ENCODE peak calls at places on chromosomes 7 and 10, in four cellular contexts. N, E, G and W are unnamed samples.
A peak's percentile ranks its signal among the peaks of the same experiment; 100 is the strongest.

GRCh38 chr7:54249686-54250085 is 292.5 kb upstream of the VSTM2A start:
- DNase-seq in N (no peak), E (no peak), G (no peak), W (no peak)

GRCh38 chr7:23687011-23687410 is 7.0 kb downstream of the FAM221A start:
- DNase-seq in E (no peak), N (no peak), G (no peak), W (no peak)

GRCh38 chr10:30980951-30981616 is 50.6 kb downstream of the ZNF438 start:
- DNase-seq in E (no peak), N (no peak), G (no peak), W (no peak)

GRCh38 chr7:124989911-124990310 is 60.3 kb upstream of the POT1 start:
- DNase-seq in E (no peak), G (no peak), N (no peak), W (no peak)

GRCh38 chr10:119634219-119634544 is 17.0 kb upstream of the BAG3 start:
- DNase-seq in E (no peak), N (no peak), G (no peak), W (no peak)

GRCh38 chr7:48101880-48102448 is 12.9 kb downstream of the UPP1 start:
- DNase-seq in E (peak; percentile 29), G (no peak), N (no peak), W (no peak)

GRCh38 chr10:7406712-7407333 is 4.0 kb downstream of the SFMBT2 start:
- DNase-seq in N (no peak), G (no peak), E (no peak), W (no peak)

GRCh38 chr10:79162861-79163662 is 94.3 kb downstream of the ZMIZ1 start:
- DNase-seq in N (no peak), G (no peak), E (no peak), W (no peak)

GRCh38 chr7:64736575-64736974 is 57.7 kb upstream of the ZNF138 start:
- DNase-seq in E (no peak), N (no peak), G (no peak), W (no peak)

GRCh38 chr7:98283127-98283886 is 1.8 kb downstream of the BRI3 start:
- DNase-seq in N (no peak), G (no peak), E (no peak), W (no peak)

GRCh38 chr10:77220150-77220549 is 417.5 kb downstream of the KCNMA1 start:
- DNase-seq in G (no peak), E (no peak), N (no peak), W (no peak)

GRCh38 chr7:2927592-2927991 is 83.5 kb upstream of the GNA12 start:
- DNase-seq in G (no peak), N (no peak), E (no peak), W (no peak)

GRCh38 chr7:32515890-32516550 is 20.7 kb downstream of the AVL9 start:
- DNase-seq in G (no peak), N (no peak), E (peak; percentile 92), W (no peak)

GRCh38 chr10:26214538-26215461 is 1.8 kb upstream of the GAD2 start:
- DNase-seq in G (no peak), N (no peak), E (no peak), W (no peak)
- H3K4me3 ChIP-seq in G (peak overlapping the region; percentile 46), N (no peak overlapping the region), E (no peak overlapping the region), W (peak overlapping the region; percentile 40)

GRCh38 chr7:128936798-128937197 is 929 bp upstream of the IRF5 start:
- DNase-seq in G (no peak), N (no peak), E (no peak), W (no peak)

GRCh38 chr7:128932862-128933821 is 4.6 kb upstream of the IRF5 start:
- DNase-seq in E (no peak), G (no peak), N (peak; percentile 71), W (no peak)

GRCh38 chr7:128931965-128932861 is 5.5 kb upstream of the IRF5 start:
- DNase-seq in N (no peak), E (no peak), G (no peak), W (no peak)

GRCh38 chr7:128937271-128937646 is 468 bp upstream of the IRF5 start:
- DNase-seq in G (no peak), N (no peak), E (no peak), W (no peak)

DNA sequence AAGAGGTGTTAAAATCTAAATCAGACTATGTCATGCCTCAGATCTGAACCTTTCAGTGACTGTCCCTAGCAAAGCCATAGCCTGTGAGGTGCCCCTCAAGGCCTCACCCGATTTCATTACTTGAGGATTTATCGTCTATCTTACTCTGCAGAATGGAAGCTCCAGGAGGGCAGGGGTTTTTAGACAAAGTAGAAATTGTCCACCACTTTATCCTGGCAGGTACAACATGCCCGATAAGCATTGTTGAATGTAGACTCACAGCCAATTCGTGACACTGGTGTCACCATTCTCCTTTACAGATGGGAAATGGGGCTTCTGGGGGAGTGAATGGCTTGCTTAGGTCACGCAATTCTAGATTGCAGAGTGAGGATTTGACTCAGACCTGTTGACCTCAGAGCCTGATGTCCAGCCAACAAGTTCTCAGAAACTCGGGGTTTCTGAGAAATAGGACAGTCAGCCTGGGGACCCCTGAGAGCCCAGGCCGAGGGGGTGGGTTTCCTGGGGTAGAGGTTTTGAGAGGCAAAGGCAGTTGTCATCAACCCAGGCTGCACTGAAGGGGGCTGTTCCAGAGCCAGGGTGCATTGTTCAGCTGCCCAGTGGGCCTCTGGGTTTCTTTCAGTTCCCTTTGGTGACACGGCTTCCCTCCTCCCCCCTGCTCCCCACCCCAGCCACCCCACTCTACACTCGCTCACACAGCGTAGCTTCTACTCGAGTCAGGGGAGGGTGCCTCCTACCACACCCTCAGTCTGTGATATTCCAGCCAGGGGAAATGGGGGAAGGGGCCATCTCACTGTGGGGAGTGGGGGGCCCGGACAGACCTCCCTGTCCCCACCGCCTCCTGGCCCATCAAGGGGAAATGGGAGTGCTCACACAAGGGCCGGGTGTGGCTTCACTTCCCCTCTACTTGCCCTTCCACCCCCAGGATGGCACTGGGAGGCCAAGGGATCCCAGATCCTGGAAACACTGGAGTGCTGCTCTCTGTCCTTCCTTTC is 3.1 kb upstream of the IRF5 start:
- DNase-seq in N (peak; percentile 66), G (no peak), E (no peak), W (no peak)
- TF ChIP-seq SUZ12 in N (no peak), G (no peak), E (no peak), W (no peak)

GRCh38 chr7:16465469-16466086 is at the start of gene SOSTDC1:
- DNase-seq in E (no peak), G (peak; percentile 9), N (no peak), W (peak; percentile 30)
- H3K4me3 ChIP-seq in E (no peak within 1 kb of the TSS), G (no peak within 1 kb of the TSS), N (no peak within 1 kb of the TSS), W (no peak within 1 kb of the TSS)

GRCh38 chr7:93198472-93198871 is 27.8 kb downstream of the HEPACAM2 start:
- DNase-seq in N (no peak), G (no peak), E (no peak), W (no peak)

GRCh38 chr7:93205046-93205445 is 21.2 kb downstream of the HEPACAM2 start:
- DNase-seq in N (no peak), E (no peak), G (no peak), W (no peak)

GRCh38 chr7:93202594-93203273 is 23.5 kb downstream of the HEPACAM2 start:
- DNase-seq in E (no peak), N (no peak), G (no peak), W (no peak)

GRCh38 chr7:93203496-93203895 is 22.8 kb downstream of the HEPACAM2 start:
- DNase-seq in G (no peak), E (no peak), N (no peak), W (no peak)
- TF ChIP-seq SUZ12 in G (no peak), E (no peak), N (no peak), W (no peak)

DNA sequence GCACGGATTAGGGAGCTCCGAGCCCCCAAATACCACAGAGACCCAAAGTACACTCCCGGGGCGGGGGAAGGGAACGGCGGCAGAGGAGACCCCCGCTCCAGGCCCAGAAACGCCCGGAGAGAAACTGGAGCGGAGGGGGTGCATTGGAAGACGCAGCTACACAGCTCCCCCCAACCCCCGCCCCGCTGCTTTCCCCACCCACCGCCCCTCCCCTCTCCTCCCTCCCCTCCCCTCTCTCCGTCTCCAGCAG is 1.1 kb downstream of the PRKAG2 start:
- DNase-seq in N (no peak), G (no peak), E (no peak), W (no peak)
- H3K4me3 ChIP-seq in N (peak overlapping the region; percentile 50), G (peak overlapping the region; percentile 73), E (peak overlapping the region; percentile 71), W (peak overlapping the region; percentile 50)

DNA sequence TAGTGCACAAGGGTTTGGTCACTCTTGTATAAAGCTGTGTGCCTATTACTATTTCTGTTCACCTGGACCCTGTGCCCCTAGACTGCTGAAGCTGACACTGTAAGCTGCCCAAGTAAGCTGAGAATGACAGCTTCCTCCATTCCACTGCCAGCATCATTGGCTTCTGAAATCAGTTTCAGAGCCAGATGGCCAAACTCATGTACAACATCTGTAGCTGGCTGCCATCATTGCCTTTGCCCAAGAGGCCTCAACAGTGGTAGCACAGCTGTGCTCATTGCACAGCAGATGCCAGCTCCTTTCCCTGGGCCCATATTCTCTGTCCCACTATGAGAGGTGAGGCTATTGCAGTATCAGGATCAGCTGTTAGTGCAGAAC is 165.7 kb downstream of the CPEB3 start:
- DNase-seq in N (no peak), G (no peak), E (no peak), W (no peak)
- TF ChIP-seq SUZ12 in N (no peak), G (no peak), E (no peak), W (no peak)